ENCODE peak calls at places on chromosomes 4 and X, in five cellular contexts. T is glomerular endothelial cell, W is NCI-H1092 treated with DMSO at 0.1 percent for 48 hours, H is Kasumi-1, A is H54. D is an unnamed sample.

GRCh38 chr4:73723945-73724344 is 16.4 kb upstream of the CXCL8 start:
- DNase-seq in A (no peak), H (no peak), W (no peak), T (no peak), D (no peak)

GRCh38 chr4:164926301-164926700 is 49.3 kb downstream of the APELA start:
- DNase-seq in W (no peak), A (no peak), T (no peak), H (no peak), D (no peak)

GRCh38 chrX:119870626-119871131 is 854 bp downstream of the RNF113A start:
- DNase-seq in H (peak), W (peak), T (no peak), A (no peak), D (peak)

GRCh38 chr4:7156273-7157139 is 35.8 kb upstream of the SORCS2 start:
- DNase-seq in A (no peak), W (no peak), T (no peak), H (no peak), D (peak)

GRCh38 chrX:50093627-50094026 is 107.2 kb downstream of the AKAP4 start:
- DNase-seq in H (no peak), T (no peak), A (no peak), W (no peak), D (no peak)

GRCh38 chrX:111322231-111322855 is 52.1 kb upstream of the CAPN6 start:
- DNase-seq in A (no peak), H (peak), T (no peak), W (no peak), D (no peak)

GRCh38 chrX:153728095-153728494 is 3.4 kb downstream of the ABCD1 start:
- DNase-seq in A (no peak), H (no peak), W (no peak), T (no peak), D (no peak)

GRCh38 chr4:27009539-27009938 is 148.9 kb downstream of the STIM2 start:
- DNase-seq in A (no peak), T (no peak), H (no peak), W (no peak), D (no peak)

D was measured in G401.